ENCODE peak calls at places on chromosome 13, in five cellular contexts. I is suprapubic skin, L is stomach, S is sigmoid colon, R is tibial nerve. W is an unnamed sample.

GRCh38 chr13:27359203-27359821 is 65.1 kb upstream of the GTF3A start:
- DNase-seq in I (no peak), L (peak; percentile 71), S (peak; percentile 83), R (no peak), W (peak; percentile 79)

GRCh38 chr13:81606074-81606473 is 1265.1 kb upstream of the SPRY2 start:
- DNase-seq in I (no peak), L (no peak), S (no peak), R (no peak), W (no peak)

GRCh38 chr13:107203146-107203847 is 635.4 kb upstream of the ARGLU1 start:
- DNase-seq in I (no peak), L (no peak), S (no peak), R (no peak), W (no peak)

GRCh38 chr13:99982741-99983400 is 1.3 kb downstream of the ZIC2 start:
- DNase-seq in I (no peak), L (no peak), S (no peak), R (no peak), W (no peak)

GRCh38 chr13:46666727-46667456 is 113.9 kb downstream of the LRCH1 start:
- DNase-seq in I (no peak), L (no peak), S (no peak), R (no peak), W (no peak)

GRCh38 chr13:65063753-65064152 is 2166.4 kb downstream of the PCDH9 start:
- DNase-seq in I (no peak), L (no peak), S (no peak), R (no peak), W (no peak)

GRCh38 chr13:41981961-41982723 is 21.2 kb upstream of the VWA8 start:
- DNase-seq in I (no peak), L (no peak), S (no peak), R (no peak), W (no peak)

GRCh38 chr13:110559429-110559943 is 2.0 kb downstream of the RAB20 start:
- DNase-seq in I (no peak), L (peak; percentile 91), S (peak; percentile 81), R (no peak), W (peak; percentile 83)

GRCh38 chr13:102286326-102286725 is 115.5 kb downstream of the FGF14 start:
- DNase-seq in I (no peak), L (no peak), S (no peak), R (no peak), W (no peak)

GRCh38 chr13:30798776-30799625 is 63.7 kb downstream of the ALOX5AP start:
- DNase-seq in I (no peak), L (no peak), S (peak; percentile 62), R (no peak), W (no peak)

DNA sequence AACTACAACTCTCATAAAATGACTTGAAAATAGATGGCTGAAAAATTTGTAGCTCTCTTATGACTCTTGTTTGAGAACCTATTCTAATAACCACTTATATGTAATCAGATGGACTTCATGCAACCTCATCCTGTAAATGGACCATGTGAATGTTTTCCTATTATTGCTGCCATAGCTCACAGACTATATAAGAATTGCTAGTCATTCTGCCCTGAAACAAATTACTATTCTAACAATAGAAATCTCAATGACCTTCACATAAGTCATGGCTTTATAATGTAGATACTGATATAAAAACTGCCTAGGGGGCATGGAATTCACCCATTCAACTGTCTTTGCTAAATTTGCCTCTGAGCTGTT is 1111.0 kb upstream of the ATXN8OS start:
- DNase-seq in I (no peak), L (no peak), S (no peak), R (no peak), W (no peak)
- TF ChIP-seq EP300 in I (no peak), L (no peak), S (no peak), R (no peak), W (no peak)

GRCh38 chr13:51892657-51893056 is 30.9 kb downstream of the CCDC70 start:
- DNase-seq in I (no peak), L (no peak), S (no peak), R (no peak), W (no peak)

GRCh38 chr13:51900471-51900870 is 38.7 kb downstream of the CCDC70 start:
- DNase-seq in I (no peak), L (no peak), S (no peak), R (no peak), W (no peak)

GRCh38 chr13:51894239-51894638 is 32.5 kb downstream of the CCDC70 start:
- DNase-seq in I (no peak), L (no peak), S (no peak), R (no peak), W (no peak)

GRCh38 chr13:51895906-51896888 is 34.4 kb downstream of the CCDC70 start:
- DNase-seq in I (peak; percentile 65), L (peak; percentile 67), S (no peak), R (no peak), W (peak; percentile 57)
- TF ChIP-seq CTCF in I (peak; percentile 48), L (no peak), S (peak; percentile 43), R (peak; percentile 41), W (peak; percentile 62)

DNA sequence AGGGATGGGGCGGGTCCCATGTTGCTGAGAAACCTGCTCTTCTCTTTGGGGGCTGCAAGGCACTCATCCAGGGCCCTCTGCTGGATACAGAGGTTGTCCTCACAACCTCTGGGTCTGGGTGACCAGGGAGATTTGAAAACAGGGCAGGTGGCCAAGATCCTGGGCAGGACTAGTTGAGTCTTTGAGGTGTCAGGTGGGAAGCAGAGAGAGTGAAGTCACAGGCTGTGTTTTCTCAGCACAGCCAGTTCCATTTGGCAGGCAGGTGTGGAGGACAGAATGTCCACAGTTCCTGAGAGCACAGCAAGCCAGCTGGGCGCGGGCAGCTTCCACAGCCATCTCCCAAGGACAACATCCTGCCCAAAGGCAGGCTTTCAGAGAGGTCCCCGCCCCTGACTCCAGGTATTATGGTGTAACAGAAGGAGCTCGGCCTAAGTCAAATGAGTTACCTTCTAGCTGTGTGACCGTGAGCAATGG is 118.8 kb downstream of the NUFIP1 start:
- DNase-seq in I (no peak), L (peak; percentile 95), S (no peak), R (peak; percentile 26), W (peak; percentile 68)
- TF ChIP-seq EP300 in I (peak; percentile 95), L (no peak), S (no peak), R (no peak), W (peak; percentile 85)

GRCh38 chr13:70884196-70884595 is 775.9 kb upstream of the KLHL1 start:
- DNase-seq in I (no peak), L (no peak), S (no peak), R (no peak), W (no peak)
- TF ChIP-seq CTCF in I (no peak), L (no peak), S (no peak), R (no peak), W (no peak)

W was measured in transverse colon.